ENCODE peak calls at places on chromosomes 12 and 14, in seven cellular contexts. M is MV-4-11; G is caudate nucleus; P is CD8-positive, alpha-beta T cell; K is activated naive CD4-positive, alpha-beta T cell; Z is CD4-positive, alpha-beta T cell; D is activated T-cell treated with anti-CD3 and anti-CD28 coated beads for 48 hours. F is an unnamed sample.

GRCh38 chr12:31944299-31944698 is 14.9 kb upstream of the RESF1 start:
- DNase-seq in M (no peak), G (no peak), P (no peak), K (no peak), Z (no peak), D (no peak), F (no peak)

GRCh38 chr12:130438243-130438620 is 100.5 kb downstream of the PIWIL1 start:
- DNase-seq in M (no peak), G (no peak), P (no peak), K (no peak), Z (no peak), D (no peak), F (no peak)

GRCh38 chr12:12486661-12487240 is 75.9 kb downstream of the DUSP16 start:
- DNase-seq in M (no peak), G (no peak), P (no peak), K (no peak), Z (no peak), D (no peak), F (no peak)

GRCh38 chr14:49303952-49304516 is 282.1 kb downstream of the RPS29 start:
- DNase-seq in M (peak), G (no peak), P (no peak), K (no peak), Z (no peak), D (no peak), F (no peak)

GRCh38 chr12:51345681-51346080 is 798 bp downstream of the CELA1 start:
- DNase-seq in M (peak), G (no peak), P (no peak), K (no peak), Z (no peak), D (no peak), F (no peak)

GRCh38 chr12:53758081-53758769 is 6.4 kb upstream of the CISTR start:
- DNase-seq in M (peak), G (no peak), P (no peak), K (no peak), Z (no peak), D (no peak), F (no peak)

GRCh38 chr14:28242895-28243294 is 523.7 kb upstream of the FOXG1 start:
- DNase-seq in M (no peak), G (no peak), P (no peak), K (no peak), Z (no peak), D (no peak), F (no peak)

GRCh38 chr14:99382071-99382640 is 98.5 kb downstream of the SETD3 start:
- DNase-seq in M (no peak), G (no peak), P (no peak), K (no peak), Z (no peak), D (no peak), F (no peak)

GRCh38 chr12:13205809-13206559 is 9.5 kb downstream of the EMP1 start:
- DNase-seq in M (no peak), G (no peak), P (no peak), K (no peak), Z (no peak), D (peak), F (no peak)

GRCh38 chr12:55717397-55718007 is 1.7 kb downstream of the BLOC1S1 start:
- DNase-seq in M (no peak), G (no peak), P (no peak), K (no peak), Z (no peak), D (no peak), F (no peak)

GRCh38 chr12:57390174-57390573 is 40.7 kb downstream of the R3HDM2 start:
- DNase-seq in M (no peak), G (no peak), P (no peak), K (no peak), Z (no peak), D (no peak), F (no peak)

GRCh38 chr14:69715725-69716482 is 51.0 kb upstream of the SRSF5 start:
- DNase-seq in M (no peak), G (peak), P (no peak), K (no peak), Z (no peak), D (no peak), F (no peak)

GRCh38 chr12:9925746-9926393 is 6.3 kb downstream of the CLEC2A start:
- DNase-seq in M (peak), G (no peak), P (no peak), K (no peak), Z (no peak), D (no peak), F (peak)

GRCh38 chr14:24096545-24097181 is 2.6 kb downstream of the PCK2 start:
- DNase-seq in M (no peak), G (no peak), P (no peak), K (no peak), Z (no peak), D (no peak), F (no peak)